ENCODE peak calls at places on chromosomes 4 and X, in six cellular contexts. X is tibial nerve, V is head of caudate nucleus, H is T-helper 1 cell, S is fibroblast of the conjunctiva, B is HTR-8/SVneo. L is an unnamed sample.

GRCh38 chrX:107736781-107737531 is 38.6 kb downstream of the TSC22D3 start:
- DNase-seq in X (no peak), V (no peak), H (no peak), S (no peak), B (no peak), L (peak; percentile 94)

GRCh38 chrX:24023972-24024664 is 2.9 kb downstream of the KLHL15 start:
- DNase-seq in X (no peak), V (no peak), H (no peak), S (no peak), B (no peak), L (peak; percentile 12)

GRCh38 chrX:23504895-23505294 is 162.4 kb upstream of the PRDX4 start:
- DNase-seq in X (no peak), V (no peak), H (no peak), S (no peak), B (no peak), L (no peak)

GRCh38 chr4:90769251-90769650 is 642.1 kb downstream of the CCSER1 start:
- DNase-seq in X (no peak), V (no peak), H (no peak), S (no peak), B (no peak), L (no peak)

GRCh38 chrX:44314259-44314734 is 29.2 kb downstream of the EFHC2 start:
- DNase-seq in X (no peak), V (no peak), H (no peak), S (no peak), B (peak; percentile 19), L (no peak)

GRCh38 chr4:83217721-83218522 is 66.7 kb downstream of the COQ2 start:
- DNase-seq in X (no peak), V (no peak), H (peak; percentile 19), S (no peak), B (peak; percentile 5), L (no peak)

GRCh38 chrX:137549073-137549472 is 16.9 kb upstream of the ZIC3 start:
- DNase-seq in X (no peak), V (no peak), H (no peak), S (no peak), B (no peak), L (no peak)

GRCh38 chr4:5399790-5400421 is 308.5 kb downstream of the EVC2 start:
- DNase-seq in X (no peak), V (no peak), H (no peak), S (peak; percentile 5), B (peak; percentile 47), L (peak; percentile 60)

GRCh38 chr4:40630335-40631021 is 814 bp upstream of the RBM47 start:
- DNase-seq in X (peak; percentile 24), V (peak; percentile 32), H (no peak), S (no peak), B (no peak), L (no peak)

GRCh38 chr4:142098900-142099299 is 462.5 kb downstream of the IL15 start:
- DNase-seq in X (no peak), V (no peak), H (no peak), S (no peak), B (no peak), L (no peak)

GRCh38 chrX:46547857-46548256 is 2.6 kb upstream of the ZNF674 start:
- DNase-seq in X (no peak), V (no peak), H (no peak), S (peak; percentile 17), B (no peak), L (no peak)

GRCh38 chr4:14874990-14875389 is 127.3 kb upstream of the CPEB2 start:
- DNase-seq in X (no peak), V (no peak), H (no peak), S (no peak), B (no peak), L (no peak)

GRCh38 chr4:5839751-5840674 is 52.9 kb downstream of the CRMP1 start:
- DNase-seq in X (no peak), V (peak; percentile 33), H (no peak), S (no peak), B (no peak), L (peak; percentile 37)

GRCh38 chrX:40077906-40078305 is 19.9 kb downstream of the BCOR start:
- DNase-seq in X (no peak), V (no peak), H (no peak), S (no peak), B (no peak), L (no peak)

GRCh38 chr4:156193116-156193515 is 239.4 kb upstream of the CTSO start:
- DNase-seq in X (no peak), V (no peak), H (no peak), S (no peak), B (peak; percentile 9), L (no peak)